ENCODE peak calls at places on chromosomes 7 and 10, in four cellular contexts. B is fibroblast of villous mesenchyme, E is A549, M is nephron progenitor cell. U is an unnamed sample.

GRCh38 chr10:5876181-5876768 is 13.4 kb downstream of the ANKRD16 start:
- DNase-seq in M (no peak), E (no peak), B (peak), U (no peak)

GRCh38 chr10:8183241-8183704 is 128.8 kb downstream of the GATA3 start:
- DNase-seq in M (no peak), B (peak), E (no peak), U (no peak)

GRCh38 chr7:132815696-132816334 is 239.5 kb upstream of the PLXNA4 start:
- DNase-seq in E (no peak), B (no peak), M (no peak), U (no peak)

GRCh38 chr10:113202011-113202410 is 252.0 kb downstream of the TCF7L2 start:
- DNase-seq in B (no peak), M (no peak), E (no peak), U (no peak)

GRCh38 chr10:81696609-81697388 is 178.2 kb upstream of the NRG3 start:
- DNase-seq in E (no peak), B (no peak), M (peak), U (peak)

GRCh38 chr7:95780665-95781064 is 8.3 kb downstream of the DYNC1I1 start:
- DNase-seq in E (no peak), M (no peak), B (no peak), U (no peak)

GRCh38 chr7:156560075-156560474 is 80.5 kb upstream of the RNF32 start:
- DNase-seq in B (no peak), M (no peak), E (peak), U (no peak)

GRCh38 chr7:114979803-114980507 is 58.1 kb downstream of the MDFIC start:
- DNase-seq in M (no peak), B (no peak), E (no peak), U (no peak)

GRCh38 chr7:118720632-118721031 is 496.1 kb downstream of the ANKRD7 start:
- DNase-seq in M (no peak), B (no peak), E (no peak), U (no peak)

GRCh38 chr7:16301251-16301650 is 120.1 kb downstream of the CRPPA start:
- DNase-seq in E (no peak), M (no peak), B (no peak), U (no peak)

GRCh38 chr10:60187691-60188090 is 202.0 kb downstream of the ANK3 start:
- DNase-seq in M (no peak), E (no peak), B (no peak), U (no peak)

GRCh38 chr7:124784879-124785818 is 19.6 kb upstream of the GPR37 start:
- DNase-seq in B (peak), E (peak), M (peak), U (peak)

GRCh38 chr7:17898111-17898510 is 42.2 kb downstream of the SNX13 start:
- DNase-seq in M (no peak), B (no peak), E (no peak), U (no peak)

GRCh38 chr10:130047336-130047735 is 63.3 kb downstream of the C10orf143 start:
- DNase-seq in B (no peak), E (no peak), M (no peak), U (no peak)

GRCh38 chr10:35397953-35398352 is 61.6 kb downstream of the CCNY start:
- DNase-seq in M (no peak), E (no peak), B (no peak), U (no peak)

GRCh38 chr7:127997226-127997922 is 33.9 kb downstream of the LRRC4 start:
- DNase-seq in M (no peak), E (no peak), B (no peak), U (no peak)

GRCh38 chr10:99235872-99236626 is 397 bp upstream of the HPSE2 start:
- DNase-seq in E (no peak), M (peak), B (peak), U (no peak)

GRCh38 chr7:93390660-93391059 is 158.5 kb downstream of the VPS50 start:
- DNase-seq in M (no peak), E (no peak), B (no peak), U (no peak)

GRCh38 chr10:98323221-98324164 is 55.5 kb upstream of the LOXL4 start:
- DNase-seq in B (peak), M (no peak), E (no peak), U (no peak)

GRCh38 chr7:89129600-89130375 is 334.3 kb upstream of the TEX47 start:
- DNase-seq in E (no peak), B (no peak), M (no peak), U (no peak)

GRCh38 chr10:95741807-95742528 is 14.0 kb upstream of the ENTPD1 start:
- DNase-seq in E (no peak), M (no peak), B (peak), U (no peak)

GRCh38 chr7:33243319-33243881 is 114.0 kb downstream of the BBS9 start:
- DNase-seq in E (peak), M (peak), B (peak), U (no peak)

GRCh38 chr10:125448596-125448995 is 234.4 kb downstream of the TEX36 start:
- DNase-seq in M (peak), B (peak), E (peak), U (peak)

GRCh38 chr10:52965938-52966401 is 193.4 kb upstream of the MBL2 start:
- DNase-seq in B (no peak), M (no peak), E (no peak), U (no peak)

GRCh38 chr7:5774136-5774535 is 7.3 kb downstream of the RNF216 start:
- DNase-seq in E (no peak), M (no peak), B (no peak), U (no peak)

GRCh38 chr7:24129597-24129996 is 154.4 kb upstream of the NPY start:
- DNase-seq in E (no peak), M (no peak), B (no peak), U (no peak)

GRCh38 chr10:78861456-78862327 is 207.1 kb upstream of the ZMIZ1 start:
- DNase-seq in M (no peak), B (no peak), E (no peak), U (no peak)

GRCh38 chr7:100087055-100087750 is 1.6 kb upstream of the COPS6 start:
- DNase-seq in M (no peak), E (no peak), B (peak), U (no peak)

GRCh38 chr7:144534655-144535395 is 131.3 kb upstream of the NOBOX start:
- DNase-seq in M (no peak), E (no peak), B (no peak), U (no peak)

GRCh38 chr10:86957471-86958108 is at the start of gene MMRN2:
- DNase-seq in B (no peak), E (no peak), M (no peak), U (no peak)

GRCh38 chr10:33901166-33901565 is 566.7 kb upstream of the NRP1 start:
- DNase-seq in M (no peak), B (peak), E (no peak), U (no peak)

GRCh38 chr7:80014507-80014906 is 120.1 kb upstream of the GNAI1 start:
- DNase-seq in E (no peak), B (peak), M (no peak), U (no peak)

GRCh38 chr10:11205026-11205772 is 187.5 kb downstream of the CELF2 start:
- DNase-seq in B (no peak), M (no peak), E (no peak), U (no peak)

GRCh38 chr7:2728309-2729042 is 40.5 kb downstream of the AMZ1 start:
- DNase-seq in M (no peak), B (no peak), E (no peak), U (no peak)

GRCh38 chr10:80964955-80965614 is 427.4 kb downstream of the SH2D4B start:
- DNase-seq in E (no peak), M (no peak), B (no peak), U (no peak)

GRCh38 chr10:114538544-114538906 is 119.5 kb downstream of the ABLIM1 start:
- DNase-seq in M (no peak), E (no peak), B (no peak), U (no peak)

GRCh38 chr10:101829561-101830315 is 11.5 kb upstream of the OGA start:
- DNase-seq in E (no peak), M (peak), B (no peak), U (peak)

GRCh38 chr7:96297873-96298272 is 24.0 kb downstream of the SLC25A13 start:
- DNase-seq in M (no peak), E (no peak), B (no peak), U (no peak)

DNA sequence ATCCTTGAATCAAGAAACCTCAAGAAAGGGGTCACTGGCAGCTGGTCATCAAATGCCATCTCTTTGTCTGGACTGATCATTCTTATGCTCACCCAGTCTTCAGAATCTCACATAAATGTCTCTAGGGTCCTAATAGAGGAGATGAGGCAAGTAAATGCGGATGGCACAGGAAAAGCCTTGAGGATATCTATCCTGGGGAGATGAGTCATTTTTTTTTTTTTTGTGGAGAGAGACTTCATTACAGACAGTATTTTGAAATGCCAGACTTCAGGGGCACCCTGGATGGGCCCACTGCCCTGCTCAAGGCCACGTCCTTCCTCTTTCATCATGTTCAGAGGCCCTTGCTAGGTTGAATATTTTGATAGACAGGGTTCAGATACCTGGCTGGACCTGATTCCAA is 19.5 kb upstream of the PLPP4 start:
- DNase-seq in B (no peak), M (no peak), E (no peak), U (no peak)
- TF ChIP-seq CTCF in B (no peak), M (no peak), E (no peak), U (no peak)

DNA sequence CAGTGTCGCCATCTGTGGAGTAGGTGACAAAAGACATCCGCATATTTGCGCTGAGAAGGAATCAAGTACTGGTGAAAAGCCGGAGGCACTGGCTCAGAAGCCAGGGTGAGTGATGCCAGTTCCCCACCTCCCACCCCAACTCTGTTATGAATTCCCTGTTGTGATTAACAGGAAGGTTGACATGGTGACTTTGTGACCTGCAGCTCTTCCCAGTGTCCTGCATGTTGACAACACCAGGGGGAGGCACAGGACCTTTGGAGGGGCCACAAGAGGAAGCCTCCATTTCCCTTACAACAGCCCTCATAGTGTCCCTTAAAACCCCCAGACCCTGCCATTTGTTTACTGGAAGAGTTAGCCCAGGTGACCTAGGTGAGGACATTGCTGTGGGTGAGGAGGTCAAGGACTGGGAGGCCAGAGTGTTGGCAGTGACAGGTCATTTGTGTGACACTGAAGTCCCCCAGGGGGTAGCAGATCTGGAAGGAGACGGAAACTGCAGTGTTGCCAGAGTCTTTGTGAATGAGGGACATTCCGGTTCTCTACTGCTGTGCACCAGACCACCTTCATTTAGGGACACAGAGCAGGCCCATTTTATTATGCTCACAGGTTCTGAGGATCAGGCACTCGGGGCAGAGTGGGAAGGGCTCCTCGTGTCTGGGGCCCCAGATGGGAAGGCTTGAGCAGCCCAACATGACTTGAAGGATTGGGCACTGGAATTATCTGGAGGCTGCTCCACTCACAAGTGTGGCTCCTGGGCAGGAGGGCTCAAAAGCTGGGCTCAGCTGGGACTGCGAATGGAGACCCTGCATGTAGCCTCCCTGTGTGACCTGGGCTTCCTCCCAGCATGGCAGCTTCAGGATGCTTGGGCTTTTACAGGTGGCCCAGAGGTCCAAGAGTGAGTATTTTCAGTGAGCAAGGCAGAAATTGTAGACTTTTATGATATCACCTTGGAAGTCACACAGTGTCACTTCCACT is 13.0 kb upstream of the ANTXRL start:
- DNase-seq in M (no peak), B (peak), E (no peak), U (no peak)
- TF ChIP-seq CTCF in M (no peak), B (peak), E (no peak), U (no peak)

DNA sequence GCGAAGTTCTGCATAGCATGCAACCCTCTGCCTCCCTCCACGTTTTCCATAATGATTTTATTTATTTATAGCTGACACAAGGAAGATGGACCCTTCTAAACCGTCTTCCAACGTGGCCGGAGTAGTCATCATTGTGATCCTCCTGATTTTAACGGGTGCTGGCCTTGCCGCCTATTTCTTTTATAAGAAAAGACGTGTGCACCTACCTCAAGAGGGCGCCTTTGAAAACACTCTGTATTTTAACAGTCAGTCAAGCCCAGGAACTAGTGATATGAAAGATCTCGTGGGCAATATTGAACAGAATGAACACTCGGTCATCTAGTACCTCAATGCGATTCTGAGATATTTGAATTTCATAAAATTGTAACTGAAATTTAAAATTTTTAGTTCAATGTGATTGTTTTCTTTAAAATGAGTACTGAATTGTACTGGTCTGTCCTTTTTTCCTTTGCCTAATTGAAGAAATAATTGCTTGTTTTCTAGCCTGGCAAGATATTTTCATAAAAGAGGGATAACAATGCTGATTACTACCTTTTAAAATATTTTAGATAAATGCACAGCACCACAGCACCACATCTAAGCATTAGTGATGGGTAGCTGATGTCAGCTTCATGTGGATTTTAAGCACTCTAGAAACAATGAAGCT is 41.5 kb upstream of the SLC39A12 start:
- DNase-seq in M (peak), B (peak), E (peak), U (peak)
- TF ChIP-seq CTCF in M (peak), B (peak), E (peak), U (peak)

DNA sequence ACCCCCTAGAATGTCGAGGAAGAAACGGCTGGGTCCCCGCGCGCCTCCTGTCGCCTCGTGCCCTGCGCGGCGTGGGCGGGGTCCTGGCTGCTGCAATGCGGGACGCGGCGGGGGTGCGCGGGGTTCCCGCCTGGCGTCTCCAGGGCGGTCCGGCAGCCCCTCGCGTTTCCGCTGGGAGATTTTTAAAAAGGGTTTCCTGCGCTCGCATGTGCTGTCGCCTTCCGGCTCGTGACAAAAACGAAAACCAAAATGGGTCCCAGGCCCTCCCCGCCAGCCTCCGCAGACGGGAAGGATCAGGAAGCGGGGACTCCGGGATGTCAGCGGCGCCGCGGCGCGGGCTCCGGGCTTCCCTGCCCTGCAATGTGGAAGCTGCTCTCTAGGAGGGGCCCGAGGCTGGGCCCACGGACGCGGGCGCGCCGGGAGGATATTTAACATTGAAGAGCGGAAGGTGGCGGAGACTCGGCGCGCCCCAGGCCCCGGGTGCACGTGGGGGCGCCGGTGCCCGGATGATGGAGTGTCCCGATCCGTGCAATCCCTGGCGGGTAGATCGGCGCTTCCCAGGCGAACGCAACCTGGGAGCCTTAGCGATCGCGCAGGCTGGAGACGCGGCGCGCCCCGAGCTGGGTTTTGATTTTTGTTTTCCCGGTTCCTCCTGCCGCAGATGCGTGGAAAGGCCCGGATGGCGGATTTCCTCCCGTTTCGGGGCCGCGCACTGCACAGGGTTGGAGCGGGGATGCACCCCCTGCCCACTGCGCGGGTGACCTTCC is 1.0 kb downstream of the PFKP start:
- DNase-seq in B (peak), M (peak), E (no peak), U (peak)
- TF ChIP-seq CTCF in B (peak), M (no peak), E (no peak), U (peak)

DNA sequence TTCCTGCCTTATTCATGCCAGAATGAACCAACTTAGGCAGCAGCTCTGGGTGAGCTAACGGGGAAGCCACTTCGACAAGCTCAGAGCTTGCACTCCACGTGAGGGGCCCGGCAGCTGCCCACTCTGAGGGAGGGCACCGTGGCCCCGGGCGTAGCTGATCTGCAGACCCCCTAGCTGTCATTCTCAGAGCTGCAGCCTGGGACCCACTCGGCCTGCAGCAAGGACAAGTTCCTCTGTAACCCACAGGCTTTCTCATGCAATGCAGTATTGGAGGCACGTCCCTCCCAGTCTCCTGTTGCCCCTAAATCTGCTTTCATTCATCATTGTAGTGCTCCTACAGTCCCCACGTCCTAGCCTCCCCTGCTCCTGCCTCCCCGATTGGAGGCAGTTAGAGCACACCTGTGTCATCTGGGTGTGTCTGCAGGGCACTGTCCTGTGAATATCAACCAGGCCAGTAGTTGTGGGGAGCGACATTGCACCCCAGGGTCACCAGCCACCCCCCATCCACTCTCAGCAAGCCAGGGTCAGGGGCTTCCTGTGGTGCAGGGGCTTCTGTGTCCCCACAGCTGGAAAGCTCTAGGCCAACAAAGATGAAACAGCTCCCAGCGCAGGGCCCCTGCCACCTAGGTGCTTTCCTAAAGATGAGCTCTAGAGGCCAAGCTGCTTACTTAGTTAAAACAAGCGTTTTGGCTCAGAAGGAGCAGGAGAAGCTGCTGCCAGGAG is 333.7 kb downstream of the ADARB2 start:
- DNase-seq in B (no peak), E (no peak), M (no peak), U (no peak)
- TF ChIP-seq CTCF in B (no peak), E (no peak), M (peak), U (peak)

GRCh38 chr10:84743483-84743882 is 415.1 kb downstream of the CCSER2 start:
- DNase-seq in E (no peak), M (no peak), B (no peak), U (no peak)
- TF ChIP-seq CTCF in E (peak), M (peak), B (peak), U (peak)

DNA sequence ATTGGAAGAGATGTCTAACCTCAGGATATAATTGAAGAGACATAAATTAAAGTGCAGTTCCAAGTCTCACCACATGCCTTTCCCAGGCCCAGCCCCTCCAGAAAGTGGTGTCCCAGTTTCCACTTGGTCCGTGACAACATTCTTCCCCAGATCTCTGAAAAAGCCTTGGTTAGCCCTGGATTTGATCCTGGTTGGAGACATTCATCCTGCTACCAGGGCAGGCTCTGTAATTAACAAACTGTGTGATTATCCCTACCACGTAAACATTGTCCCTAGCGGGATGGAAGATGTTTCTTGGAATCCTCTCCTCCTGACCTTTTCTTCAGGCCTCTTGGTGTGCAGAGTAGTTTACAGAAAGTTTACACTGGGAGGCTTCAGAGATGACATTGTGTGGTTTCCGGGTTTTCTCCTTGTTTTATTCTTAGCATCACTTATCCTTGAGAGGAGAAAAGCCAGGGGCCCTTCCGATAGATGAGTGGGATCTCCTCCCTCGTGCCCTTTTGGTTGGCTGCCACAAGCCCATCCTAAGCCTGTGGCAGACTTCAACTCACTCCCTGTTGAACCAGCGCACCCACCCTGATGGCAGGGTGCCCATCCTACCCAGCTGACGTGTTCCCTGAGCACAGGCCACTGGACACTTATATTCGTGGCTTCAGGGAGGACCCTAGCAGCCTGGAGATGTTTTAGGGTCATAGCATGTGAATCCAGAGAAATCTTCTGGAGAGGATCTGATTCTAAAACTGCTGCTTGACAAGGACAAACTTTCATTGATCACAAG is 83.9 kb downstream of the COL13A1 start:
- DNase-seq in B (peak), M (no peak), E (peak), U (no peak)
- TF ChIP-seq CTCF in B (peak), M (peak), E (peak), U (peak)

GRCh38 chr10:847868-848267 is 83.6 kb downstream of the LARP4B start:
- DNase-seq in E (no peak), M (no peak), B (no peak), U (no peak)
- TF ChIP-seq CTCF in E (no peak), M (no peak), B (no peak), U (no peak)